ENCODE peak calls at places on chromosomes 4 and X, in six cellular contexts. U is cardiac fibroblast, K is epithelial cell of esophagus, Z is astrocyte, P is GM10248, L is AG04450. B is an unnamed sample.

GRCh38 chr4:7462509-7462971 is 27.8 kb upstream of the PSAPL1 start:
- DNase-seq in U (peak; percentile 10), K (no peak), Z (peak; percentile 23), P (no peak), L (no peak), B (no peak)

GRCh38 chr4:125719987-125720386 is 405.2 kb downstream of the FAT4 start:
- DNase-seq in U (no peak), K (peak; percentile 77), Z (no peak), P (no peak), L (no peak), B (no peak)

GRCh38 chr4:104524591-104524990 is 29.9 kb upstream of the CXXC4 start:
- DNase-seq in U (no peak), K (peak; percentile 33), Z (peak; percentile 65), P (no peak), L (peak; percentile 3), B (no peak)

GRCh38 chrX:37993857-37994619 is 12.3 kb upstream of the SYTL5 start:
- DNase-seq in U (no peak), K (peak; percentile 63), Z (peak; percentile 1), P (peak; percentile 29), L (no peak), B (peak; percentile 9)

GRCh38 chrX:39750798-39751197 is 347.0 kb downstream of the BCOR start:
- DNase-seq in U (no peak), K (no peak), Z (no peak), P (no peak), L (no peak), B (no peak)

GRCh38 chrX:134891652-134892051 is 99.1 kb upstream of the SMIM10 start:
- DNase-seq in U (no peak), K (no peak), Z (peak; percentile 29), P (no peak), L (no peak), B (no peak)

GRCh38 chr4:177023951-177024350 is 231.2 kb upstream of the VEGFC start:
- DNase-seq in U (no peak), K (peak; percentile 69), Z (no peak), P (no peak), L (no peak), B (no peak)

GRCh38 chr4:146222313-146222712 is 8.0 kb downstream of the REELD1 start:
- DNase-seq in U (peak; percentile 44), K (peak; percentile 71), Z (peak; percentile 75), P (no peak), L (no peak), B (no peak)

GRCh38 chr4:176307591-176307920 is 12.2 kb upstream of the SPCS3 start:
- DNase-seq in U (no peak), K (no peak), Z (no peak), P (no peak), L (no peak), B (no peak)

GRCh38 chr4:189202869-189203271 is 737.8 kb upstream of the FRG1 start:
- DNase-seq in U (peak; percentile 34), K (peak; percentile 68), Z (peak; percentile 8), P (no peak), L (peak; percentile 49), B (no peak)

DNA sequence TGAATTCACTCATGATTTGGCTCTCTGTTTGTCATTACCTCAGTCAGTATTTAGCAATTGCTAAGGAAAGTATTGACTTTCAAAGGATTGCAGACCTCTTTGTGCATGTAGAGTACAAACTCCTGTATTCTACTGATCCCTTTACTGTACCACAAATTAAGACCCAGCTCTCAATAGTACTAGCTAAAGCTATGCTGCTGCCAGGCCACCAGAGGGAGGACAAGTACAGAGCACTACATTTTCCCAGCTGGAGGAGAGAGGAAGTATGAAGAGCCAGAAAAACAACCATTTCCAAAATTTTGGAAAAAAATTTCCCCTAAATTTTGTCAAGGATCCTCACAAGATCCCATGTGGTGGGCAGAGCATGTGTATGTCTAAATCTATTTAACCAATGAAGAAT is 175.0 kb upstream of the MTMR8 start:
- DNase-seq in U (no peak), K (peak; percentile 0), Z (no peak), P (no peak), L (no peak), B (no peak)
- TF ChIP-seq CTCF in U (peak; percentile 4), K (no peak), Z (no peak), P (no peak), L (no peak), B (no peak)

DNA sequence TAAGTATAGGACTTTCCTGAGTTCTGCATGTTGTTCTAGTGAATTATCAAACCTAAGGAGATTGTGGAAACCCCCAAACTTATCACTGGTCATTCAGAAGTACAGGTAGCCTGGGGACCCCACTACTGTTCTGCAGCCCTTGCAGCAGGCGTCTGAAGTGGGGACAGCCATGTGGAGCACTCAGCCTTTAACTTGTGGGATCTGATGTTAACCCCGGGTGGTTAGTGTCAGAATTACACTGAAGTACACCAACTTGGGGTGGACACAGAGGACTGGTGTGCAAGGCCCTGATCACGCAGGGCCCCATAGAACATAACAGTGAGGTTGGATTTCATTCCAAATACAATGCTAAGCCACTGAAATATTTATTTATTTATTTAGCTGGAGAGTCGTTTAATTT is 103.7 kb downstream of the SCD5 start:
- DNase-seq in U (no peak), K (no peak), Z (no peak), P (no peak), L (no peak), B (no peak)
- TF ChIP-seq CTCF in U (no peak), K (no peak), Z (no peak), P (no peak), L (no peak), B (no peak)

DNA sequence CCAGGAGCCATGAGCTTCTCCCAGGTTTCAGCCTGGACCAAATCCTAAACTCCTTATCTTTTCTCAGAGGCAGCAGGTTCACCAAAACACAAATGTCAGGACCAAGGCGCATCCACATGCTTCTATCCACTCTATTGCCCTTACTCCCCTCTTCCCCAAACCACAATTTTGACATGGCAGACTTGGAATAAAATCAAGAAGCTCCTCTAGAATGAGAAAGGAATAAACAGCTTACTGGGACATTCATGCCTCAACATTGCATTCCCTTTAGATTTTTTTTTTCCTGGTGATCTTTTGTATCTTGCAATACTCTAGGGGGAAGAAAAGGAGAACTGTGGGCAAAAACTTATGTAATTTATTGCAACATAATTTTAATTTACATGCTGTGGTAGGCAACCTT is 119.1 kb downstream of the TSPAN5 start:
- DNase-seq in U (no peak), K (no peak), Z (no peak), P (no peak), L (no peak), B (no peak)
- TF ChIP-seq CTCF in U (no peak), K (no peak), Z (no peak), P (no peak), L (no peak), B (no peak)

DNA sequence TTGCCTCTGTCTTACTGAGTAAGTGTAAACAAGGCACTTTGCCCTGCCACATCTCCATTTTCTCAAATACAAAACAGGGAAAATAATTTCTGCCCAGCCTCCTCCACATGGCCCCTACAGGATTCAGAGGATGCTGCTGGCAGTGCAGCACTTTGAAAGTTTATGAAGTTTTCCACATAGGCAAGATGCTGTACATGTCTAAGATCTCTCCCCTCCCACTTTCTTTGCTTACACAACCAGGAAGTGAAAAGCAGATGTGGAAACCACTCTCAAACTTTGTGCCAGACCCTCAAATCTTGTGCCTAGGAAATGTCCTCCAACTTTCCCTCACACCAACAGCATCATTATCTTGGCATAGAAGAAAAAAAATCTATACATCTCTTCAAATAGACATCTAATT is 257.0 kb upstream of the LDB2 start:
- DNase-seq in U (peak; percentile 62), K (no peak), Z (no peak), P (no peak), L (no peak), B (no peak)
- TF ChIP-seq CTCF in U (no peak), K (no peak), Z (no peak), P (no peak), L (peak; percentile 28), B (no peak)

GRCh38 chr4:72886602-72887001 is 182.9 kb downstream of the COX18 start:
- DNase-seq in U (peak; percentile 10), K (peak; percentile 11), Z (no peak), P (no peak), L (no peak), B (no peak)
- TF ChIP-seq CTCF in U (peak; percentile 40), K (peak; percentile 38), Z (peak; percentile 28), P (peak; percentile 29), L (peak; percentile 42), B (no peak)

GRCh38 chr4:2417196-2417764 is 1.2 kb downstream of the ZFYVE28 start:
- DNase-seq in U (no peak), K (no peak), Z (no peak), P (no peak), L (no peak), B (no peak)

GRCh38 chr4:2416564-2417195 is 1.8 kb downstream of the ZFYVE28 start:
- DNase-seq in U (no peak), K (no peak), Z (no peak), P (no peak), L (no peak), B (no peak)

GRCh38 chr4:2419814-2420213 is 1.1 kb downstream of the CFAP99 start:
- DNase-seq in U (no peak), K (no peak), Z (no peak), P (no peak), L (no peak), B (no peak)

GRCh38 chr4:2417765-2418651 is at the start of gene ZFYVE28:
- DNase-seq in U (no peak), K (peak; percentile 22), Z (no peak), P (no peak), L (no peak), B (no peak)

DNA sequence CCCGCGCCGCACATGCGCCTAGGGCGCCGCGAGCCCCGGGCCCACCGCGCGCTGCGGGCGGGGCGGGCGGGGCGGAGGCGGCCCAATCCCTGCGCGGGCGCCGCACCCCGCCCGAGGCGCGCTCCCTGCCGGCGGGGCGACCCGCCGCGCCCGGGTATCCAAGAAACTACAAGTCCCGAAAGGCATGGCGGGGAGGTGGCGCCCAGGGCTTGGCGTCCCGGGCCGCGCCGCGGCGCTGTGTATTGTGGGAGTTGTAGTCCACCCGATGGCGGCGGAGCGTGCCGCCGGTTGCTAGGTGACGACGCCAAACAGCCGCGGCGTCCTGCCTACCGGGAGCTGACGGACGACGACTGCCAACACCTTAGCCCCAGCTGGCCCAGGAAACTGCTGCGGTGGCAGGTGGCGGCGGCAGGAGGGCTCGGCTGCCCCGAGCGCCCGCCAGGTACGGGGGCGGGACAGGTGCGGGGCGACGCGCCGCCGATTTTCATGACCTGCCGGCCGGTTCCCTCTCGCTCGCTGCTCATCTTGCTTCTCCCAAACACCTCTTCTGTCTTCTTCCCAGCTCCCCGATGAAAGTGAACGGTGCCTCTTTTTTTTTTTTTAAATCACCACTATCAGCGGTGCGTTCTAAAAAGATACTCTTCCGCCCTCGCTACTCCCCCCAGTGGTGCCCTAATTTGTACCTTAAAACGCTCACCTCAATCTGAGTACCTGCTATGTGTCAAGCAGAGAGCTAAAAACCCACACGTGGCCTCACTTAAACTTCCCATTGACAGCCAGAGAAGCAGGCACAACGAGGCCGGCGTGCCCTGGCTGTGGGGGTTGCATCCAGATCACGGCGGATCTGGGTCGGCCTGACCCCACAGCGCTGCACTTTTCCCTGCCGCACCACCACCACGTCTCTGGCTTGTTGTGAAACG is at the start of gene CFAP99:
- DNase-seq in U (peak; percentile 96), K (peak; percentile 97), Z (peak; percentile 72), P (peak; percentile 98), L (peak; percentile 66), B (peak; percentile 98)
- TF ChIP-seq CTCF in U (no peak), K (peak; percentile 11), Z (no peak), P (peak; percentile 10), L (no peak), B (no peak)

DNA sequence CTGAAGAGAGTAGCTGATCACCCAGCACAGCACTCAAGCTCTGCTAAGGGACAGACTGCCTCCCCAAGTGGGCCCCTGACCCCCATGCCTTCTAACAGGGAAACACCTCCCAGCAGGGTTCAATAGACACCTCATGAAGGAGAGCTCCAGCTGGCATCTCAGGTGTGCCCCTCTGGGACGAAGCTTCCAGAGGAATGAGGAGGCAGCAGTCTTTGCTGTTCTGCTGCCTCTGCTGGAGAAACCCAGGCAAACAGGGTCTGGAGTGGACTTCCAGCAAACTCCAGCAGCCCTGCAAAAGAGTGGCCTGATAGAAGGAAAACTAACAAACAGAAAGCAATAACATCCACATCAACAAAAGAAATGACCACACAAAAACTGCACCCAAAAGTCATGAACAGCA is 412.8 kb downstream of the PRDM5 start:
- DNase-seq in U (no peak), K (no peak), Z (no peak), P (no peak), L (no peak), B (no peak)
- TF ChIP-seq CTCF in U (no peak), K (no peak), Z (no peak), P (no peak), L (no peak), B (no peak)